ENCODE peak calls at places on chromosome 14, in seven cellular contexts. Y is mesendoderm, Q is lung, T is H1, G is ovary, D is fibroblast of mammary gland, R is neuronal stem cell. Z is an unnamed sample.

GRCh38 chr14:101525646-101526527 is 35.4 kb upstream of the DIO3 start:
- DNase-seq in Y (peak), Q (no peak), T (no peak), G (no peak), D (no peak), R (no peak), Z (no peak)

GRCh38 chr14:101458536-101459391 is 102.5 kb upstream of the DIO3 start:
- DNase-seq in Y (peak), Q (no peak), T (peak), G (peak), D (no peak), R (peak), Z (no peak)

GRCh38 chr14:89624500-89625156 is 207.6 kb upstream of the FOXN3 start:
- DNase-seq in Y (no peak), Q (no peak), T (no peak), G (no peak), D (no peak), R (no peak), Z (no peak)

GRCh38 chr14:81400852-81401251 is 728 bp upstream of the STON2 start:
- DNase-seq in Y (peak), Q (peak), T (no peak), G (no peak), D (peak), R (no peak), Z (peak)

GRCh38 chr14:55433880-55434804 is 6.3 kb downstream of the TBPL2 start:
- DNase-seq in Y (no peak), Q (no peak), T (no peak), G (no peak), D (no peak), R (no peak), Z (no peak)

GRCh38 chr14:66074546-66074945 is 411.6 kb upstream of the CCDC196 start:
- DNase-seq in Y (no peak), Q (no peak), T (no peak), G (no peak), D (no peak), R (peak), Z (no peak)

GRCh38 chr14:100586153-100586519 is 1.1 kb downstream of the BEGAIN start:
- DNase-seq in Y (no peak), Q (no peak), T (no peak), G (peak), D (no peak), R (no peak), Z (no peak)

GRCh38 chr14:79698218-79698617 is 513.1 kb downstream of the DIO2 start:
- DNase-seq in Y (no peak), Q (no peak), T (no peak), G (no peak), D (no peak), R (no peak), Z (no peak)

GRCh38 chr14:59301354-59301753 is 112.9 kb downstream of the DAAM1 start:
- DNase-seq in Y (no peak), Q (no peak), T (no peak), G (no peak), D (no peak), R (no peak), Z (no peak)

GRCh38 chr14:24189460-24189859 is 844 bp upstream of the IPO4 start:
- DNase-seq in Y (no peak), Q (no peak), T (no peak), G (no peak), D (no peak), R (no peak), Z (no peak)

GRCh38 chr14:96060161-96060933 is 21.2 kb downstream of the C14orf132 start:
- DNase-seq in Y (no peak), Q (no peak), T (no peak), G (no peak), D (no peak), R (no peak), Z (no peak)

GRCh38 chr14:51386983-51387730 is 147.1 kb downstream of the TMX1 start:
- DNase-seq in Y (peak), Q (no peak), T (no peak), G (no peak), D (peak), R (no peak), Z (no peak)

GRCh38 chr14:68619805-68620574 is 172.9 kb downstream of the ZFP36L1 start:
- DNase-seq in Y (peak), Q (no peak), T (no peak), G (no peak), D (peak), R (no peak), Z (no peak)

GRCh38 chr14:31207287-31207745 is 277 bp downstream of the HECTD1 start:
- DNase-seq in Y (no peak), Q (no peak), T (no peak), G (no peak), D (no peak), R (no peak), Z (peak)

GRCh38 chr14:68297871-68298468 is 478.4 kb downstream of the RAD51B start:
- DNase-seq in Y (peak), Q (no peak), T (peak), G (no peak), D (peak), R (no peak), Z (peak)

GRCh38 chr14:68342216-68342615 is 450.7 kb downstream of the ZFP36L1 start:
- DNase-seq in Y (peak), Q (no peak), T (no peak), G (no peak), D (no peak), R (no peak), Z (no peak)

GRCh38 chr14:50762001-50762930 is 68.7 kb downstream of the NIN start:
- DNase-seq in Y (no peak), Q (no peak), T (no peak), G (no peak), D (peak), R (no peak), Z (peak)

GRCh38 chr14:54662491-54663116 is 95.7 kb downstream of the SAMD4A start:
- DNase-seq in Y (no peak), Q (no peak), T (no peak), G (no peak), D (no peak), R (peak), Z (no peak)

GRCh38 chr14:34040765-34041164 is 89.9 kb upstream of the EGLN3 start:
- DNase-seq in Y (no peak), Q (no peak), T (no peak), G (no peak), D (no peak), R (no peak), Z (no peak)

GRCh38 chr14:21572604-21573003 is 7.3 kb downstream of the OR10G3 start:
- DNase-seq in Y (no peak), Q (no peak), T (no peak), G (no peak), D (no peak), R (no peak), Z (no peak)

GRCh38 chr14:87566986-87567385 is 426.0 kb downstream of the GALC start:
- DNase-seq in Y (peak), Q (no peak), T (no peak), G (no peak), D (peak), R (no peak), Z (peak)

GRCh38 chr14:20343855-20344205 is 395 bp downstream of the PARP2 start:
- DNase-seq in Y (peak), Q (no peak), T (no peak), G (no peak), D (peak), R (no peak), Z (no peak)

GRCh38 chr14:75981426-75981825 is 369 bp downstream of the TGFB3 start:
- DNase-seq in Y (peak), Q (no peak), T (peak), G (peak), D (peak), R (peak), Z (no peak)

GRCh38 chr14:91649930-91650329 is 82.0 kb downstream of the CATSPERB start:
- DNase-seq in Y (peak), Q (no peak), T (no peak), G (no peak), D (peak), R (no peak), Z (peak)

GRCh38 chr14:26947265-26947664 is 349.4 kb upstream of the NOVA1 start:
- DNase-seq in Y (no peak), Q (no peak), T (no peak), G (no peak), D (no peak), R (no peak), Z (no peak)

GRCh38 chr14:38774162-38774561 is 328.9 kb downstream of the SEC23A start:
- DNase-seq in Y (no peak), Q (no peak), T (no peak), G (no peak), D (no peak), R (no peak), Z (no peak)
- H3K4me3 ChIP-seq in Y (no peak), Q (no peak), T (no peak), G (no peak), D (no peak), R (no peak), Z (no peak)

GRCh38 chr14:32576088-32576795 is 247.1 kb downstream of the AKAP6 start:
- DNase-seq in Y (peak), Q (peak), T (no peak), G (peak), D (peak), R (peak), Z (peak)
- H3K4me3 ChIP-seq in Y (no peak), Q (no peak), T (no peak), G (no peak), D (no peak), R (no peak), Z (no peak)

DNA sequence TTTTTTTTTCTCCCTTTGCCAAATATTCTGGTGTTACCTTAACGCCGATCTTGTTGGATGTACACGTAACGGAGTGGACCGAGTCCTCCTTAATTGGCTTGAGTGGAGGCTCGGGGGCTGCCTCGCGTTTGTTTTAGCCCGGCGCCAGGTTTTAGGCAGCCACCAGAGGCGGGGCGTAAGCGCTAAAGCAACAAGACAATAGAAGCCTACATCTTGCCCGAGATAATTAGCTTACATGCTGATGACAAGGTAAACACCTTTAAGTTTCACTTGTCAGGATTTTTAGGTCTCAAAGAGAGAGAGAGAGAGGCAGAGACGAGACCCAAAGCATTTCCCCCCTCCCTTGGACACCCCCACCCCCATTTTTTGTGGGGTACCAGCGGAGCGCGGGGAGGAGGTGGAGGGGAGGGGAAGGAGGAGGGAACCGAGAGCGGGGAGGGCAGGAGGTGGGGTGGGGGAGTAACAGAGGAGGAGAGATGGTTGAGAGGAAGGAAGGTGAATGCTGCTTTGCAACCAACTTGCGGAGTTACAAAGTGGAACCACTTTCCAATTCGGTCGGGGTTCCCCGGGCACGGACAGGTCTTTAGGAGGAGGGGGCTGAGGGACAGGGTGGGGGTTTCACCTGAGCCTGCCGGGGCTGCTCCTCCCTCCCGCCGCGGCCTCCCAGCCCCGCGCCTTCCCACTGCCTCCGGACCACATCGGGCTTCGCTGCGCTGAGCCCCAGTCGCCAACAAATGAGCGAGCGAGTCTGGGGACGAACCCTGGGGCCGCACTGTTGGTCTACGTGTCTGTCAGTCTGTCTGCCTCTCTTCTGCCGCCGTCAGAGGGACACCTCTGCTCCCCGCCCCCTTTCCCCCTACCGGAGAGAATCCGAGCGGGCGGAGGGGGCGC is at the start of gene NKX2-1:
- DNase-seq in Y (peak), Q (peak), T (peak), G (no peak), D (no peak), R (peak), Z (no peak)
- H3K4me3 ChIP-seq in Y (no peak), Q (peak), T (peak), G (no peak), D (no peak), R (no peak), Z (no peak)

GRCh38 chr14:103521438-103521961 is 1.1 kb downstream of the CKB start:
- DNase-seq in Y (no peak), Q (no peak), T (no peak), G (peak), D (no peak), R (no peak), Z (no peak)
- H3K4me3 ChIP-seq in Y (peak), Q (peak), T (peak), G (peak), D (no peak), R (peak), Z (peak)

DNA sequence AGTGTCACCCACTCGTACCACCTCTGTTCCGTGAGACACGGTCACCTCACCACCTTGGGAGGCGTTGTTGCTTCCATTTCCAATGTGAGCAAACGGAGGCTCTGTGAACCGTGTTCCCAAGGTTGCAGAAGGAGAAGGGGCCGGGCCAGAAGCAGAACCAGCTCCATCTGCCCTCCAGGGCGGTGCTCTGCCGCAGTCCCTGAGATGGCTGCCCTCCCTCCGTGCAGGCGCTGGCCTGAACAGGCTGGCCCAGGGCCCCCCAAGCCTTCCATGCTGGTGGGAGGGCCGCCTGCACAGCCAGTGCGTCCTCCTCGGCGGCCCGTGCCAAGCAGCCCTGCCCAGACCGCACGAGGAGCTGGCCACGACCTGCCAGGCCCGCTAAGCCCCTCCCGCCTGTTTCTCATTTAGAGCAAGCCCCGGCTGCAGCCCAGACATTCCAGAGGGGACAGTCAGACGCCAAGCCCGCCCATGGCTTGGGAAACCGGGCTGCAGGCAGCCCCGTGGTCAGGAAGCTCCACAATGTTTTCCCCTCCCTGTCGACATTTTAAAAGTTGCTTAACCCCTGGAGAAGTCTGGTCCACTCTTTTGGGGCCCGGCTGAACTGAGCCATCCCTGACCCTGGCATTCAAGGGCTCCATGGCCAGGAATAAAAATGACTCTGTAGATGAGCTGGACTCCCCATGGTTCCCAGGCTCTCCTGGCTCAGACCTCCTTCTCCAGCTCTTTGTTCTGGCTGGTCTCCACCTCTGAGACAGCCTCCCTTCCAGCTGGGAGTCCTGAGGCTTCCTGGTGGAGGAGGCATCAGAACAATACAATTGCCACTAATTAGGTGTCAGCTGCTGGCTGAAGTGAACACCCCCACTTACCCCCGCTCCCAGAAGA is 236.0 kb downstream of the BCL11B start:
- DNase-seq in Y (peak), Q (peak), T (peak), G (peak), D (peak), R (peak), Z (peak)
- H3K4me3 ChIP-seq in Y (no peak), Q (no peak), T (no peak), G (peak), D (no peak), R (no peak), Z (no peak)

GRCh38 chr14:36315159-36315853 is 5.1 kb downstream of the MBIP start:
- DNase-seq in Y (no peak), Q (no peak), T (no peak), G (no peak), D (no peak), R (no peak), Z (no peak)
- H3K4me3 ChIP-seq in Y (no peak), Q (no peak), T (no peak), G (no peak), D (no peak), R (no peak), Z (no peak)

DNA sequence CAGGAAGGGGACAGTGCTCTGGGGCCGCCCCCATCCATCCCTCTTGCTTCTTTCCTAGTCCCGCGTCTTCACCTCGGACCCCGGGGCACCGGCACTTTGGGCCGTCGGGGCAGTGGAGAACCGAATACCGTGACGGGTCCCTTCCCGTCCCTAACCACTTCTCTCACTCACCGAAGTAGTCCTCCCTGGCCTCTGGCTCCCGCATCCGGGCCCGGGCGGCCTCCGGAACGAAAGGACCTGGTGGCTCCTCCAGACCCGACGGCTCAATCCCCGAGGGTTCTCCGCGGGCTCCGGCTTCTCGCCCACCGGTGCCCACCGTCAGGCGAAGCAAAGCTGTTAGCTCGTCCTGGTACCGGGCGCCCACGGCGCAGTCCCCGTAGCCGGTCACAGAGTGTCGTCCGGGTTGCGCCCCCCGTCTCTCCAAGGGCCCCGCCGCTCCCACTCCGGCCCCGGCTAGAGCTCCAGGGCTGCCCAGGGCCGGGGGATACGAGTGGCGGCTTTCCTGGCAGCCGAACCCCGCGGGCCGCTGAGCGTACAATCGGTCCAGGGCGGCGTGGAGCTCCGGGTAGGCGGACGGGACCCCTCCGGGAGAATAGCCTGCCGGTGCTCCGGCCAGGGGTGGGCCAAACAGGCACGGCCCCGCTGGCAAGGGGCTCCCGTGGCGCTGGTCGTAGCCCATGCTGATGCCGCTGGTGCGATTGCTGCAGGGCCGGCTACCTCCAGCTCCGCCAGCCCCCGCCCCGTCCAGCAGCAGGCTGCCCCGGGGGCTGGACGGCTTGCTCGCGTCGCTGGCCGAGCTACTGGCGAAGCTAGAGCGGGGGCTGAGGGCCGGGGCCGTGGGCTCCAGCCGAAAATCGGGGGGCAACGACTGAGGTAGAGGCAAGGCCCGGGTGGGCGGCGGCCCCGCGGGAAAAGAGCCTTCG is 1.0 kb downstream of the AJUBA start:
- DNase-seq in Y (peak), Q (no peak), T (peak), G (peak), D (no peak), R (no peak), Z (peak)
- H3K4me3 ChIP-seq in Y (peak), Q (peak), T (peak), G (peak), D (peak), R (peak), Z (peak)

DNA sequence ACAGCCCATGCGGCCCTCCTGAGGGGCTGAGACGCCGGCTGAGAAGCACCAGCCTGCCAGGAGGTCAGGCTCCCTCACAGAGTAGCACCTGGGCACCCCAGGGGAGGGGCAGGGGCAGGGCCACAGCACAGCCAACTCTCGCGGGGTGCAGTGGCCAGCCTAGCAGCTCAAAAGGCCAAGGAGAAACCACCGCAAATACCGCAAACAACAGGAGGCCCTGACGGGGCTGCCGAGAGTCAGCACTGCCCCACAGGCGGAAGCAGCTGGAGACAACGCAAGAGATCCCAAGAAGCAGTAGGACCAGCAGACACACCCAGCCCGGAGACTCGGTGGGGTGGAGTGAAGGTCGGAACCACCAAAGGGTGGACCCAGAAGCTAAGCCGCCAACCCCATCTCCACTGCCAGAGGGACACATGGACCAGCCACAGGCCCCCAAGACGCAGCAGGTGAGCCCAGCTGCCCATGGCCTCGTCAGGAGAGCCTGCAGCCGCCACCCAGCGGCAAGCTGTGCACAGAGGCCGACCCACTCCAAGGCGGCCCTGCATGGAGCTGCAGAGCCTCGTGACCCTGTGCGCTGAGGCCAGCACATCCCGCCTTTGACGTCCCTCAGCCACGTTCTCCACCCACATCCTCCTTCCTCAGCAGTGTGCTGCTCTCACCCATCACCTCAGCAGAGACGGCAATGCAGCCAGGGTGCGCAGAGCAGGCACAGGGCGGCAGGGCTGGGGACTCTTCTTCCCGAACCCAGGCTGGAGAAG is 31.7 kb upstream of the BTBD6 start:
- DNase-seq in Y (no peak), Q (no peak), T (no peak), G (peak), D (no peak), R (no peak), Z (no peak)
- H3K4me3 ChIP-seq in Y (no peak), Q (no peak), T (no peak), G (no peak), D (no peak), R (no peak), Z (no peak)